ENCODE peak calls at places on chromosomes 3 and 15, in four cellular contexts. One of them, this sample, is unnamed.

GRCh38 chr3:32022947-32023346 is 41.4 kb downstream of the ZNF860 start:
- DNase-seq in body of pancreas: no peak
- DNase-seq in CD4-positive, CD25-positive, alpha-beta regulatory T cell: no peak
- DNase-seq in EH: no peak
- DNase-seq in this sample: no peak

GRCh38 chr3:194139085-194139976 is 3.4 kb downstream of the HES1 start:
- DNase-seq in body of pancreas: peak; percentile 27
- DNase-seq in CD4-positive, CD25-positive, alpha-beta regulatory T cell: no peak
- DNase-seq in EH: peak; percentile 92
- DNase-seq in this sample: peak; percentile 86

GRCh38 chr15:77419050-77419835 is 661 bp downstream of the PEAK1 start:
- DNase-seq in body of pancreas: peak; percentile 47
- DNase-seq in EH: peak; percentile 78
- DNase-seq in CD4-positive, CD25-positive, alpha-beta regulatory T cell: no peak
- DNase-seq in this sample: peak; percentile 58

GRCh38 chr3:182438398-182438797 is 354.9 kb upstream of the ATP11B start:
- DNase-seq in CD4-positive, CD25-positive, alpha-beta regulatory T cell: no peak
- DNase-seq in body of pancreas: no peak
- DNase-seq in EH: no peak
- DNase-seq in this sample: no peak

GRCh38 chr15:41561777-41562145 is 2.7 kb downstream of the TYRO3 start:
- DNase-seq in CD4-positive, CD25-positive, alpha-beta regulatory T cell: no peak
- DNase-seq in EH: peak; percentile 25
- DNase-seq in body of pancreas: peak; percentile 30
- DNase-seq in this sample: peak; percentile 74

GRCh38 chr3:52435246-52436101 is 9.4 kb downstream of the SEMA3G start:
- DNase-seq in CD4-positive, CD25-positive, alpha-beta regulatory T cell: no peak
- DNase-seq in EH: no peak
- DNase-seq in body of pancreas: no peak
- DNase-seq in this sample: no peak

GRCh38 chr15:100189319-100189718 is 152.5 kb downstream of the ADAMTS17 start:
- DNase-seq in CD4-positive, CD25-positive, alpha-beta regulatory T cell: no peak
- DNase-seq in body of pancreas: no peak
- DNase-seq in EH: no peak
- DNase-seq in this sample: no peak

GRCh38 chr15:38507570-38507969 is 53.6 kb downstream of the FAM98B start:
- DNase-seq in CD4-positive, CD25-positive, alpha-beta regulatory T cell: no peak
- DNase-seq in body of pancreas: no peak
- DNase-seq in EH: no peak
- DNase-seq in this sample: no peak

GRCh38 chr3:5252111-5252510 is 64.6 kb downstream of the EDEM1 start:
- DNase-seq in body of pancreas: no peak
- DNase-seq in EH: no peak
- DNase-seq in CD4-positive, CD25-positive, alpha-beta regulatory T cell: no peak
- DNase-seq in this sample: no peak

GRCh38 chr3:40313975-40314860 is 4.7 kb downstream of the EIF1B start:
- DNase-seq in CD4-positive, CD25-positive, alpha-beta regulatory T cell: no peak
- DNase-seq in body of pancreas: peak; percentile 31
- DNase-seq in EH: peak; percentile 20
- DNase-seq in this sample: no peak

GRCh38 chr3:107676469-107677309 is 153.9 kb downstream of the BBX start:
- DNase-seq in EH: peak; percentile 30
- DNase-seq in body of pancreas: no peak
- DNase-seq in CD4-positive, CD25-positive, alpha-beta regulatory T cell: peak; percentile 30
- DNase-seq in this sample: no peak

GRCh38 chr15:76203766-76204557 is 107.3 kb downstream of the ETFA start:
- DNase-seq in body of pancreas: no peak
- DNase-seq in CD4-positive, CD25-positive, alpha-beta regulatory T cell: no peak
- DNase-seq in EH: no peak
- DNase-seq in this sample: no peak

GRCh38 chr15:63502137-63502801 is 2.1 kb upstream of the USP3 start:
- DNase-seq in EH: no peak
- DNase-seq in body of pancreas: peak; percentile 56
- DNase-seq in CD4-positive, CD25-positive, alpha-beta regulatory T cell: no peak
- DNase-seq in this sample: no peak

GRCh38 chr3:50304601-50305000 is 1.2 kb upstream of the HYAL1 start:
- DNase-seq in body of pancreas: no peak
- DNase-seq in EH: no peak
- DNase-seq in CD4-positive, CD25-positive, alpha-beta regulatory T cell: no peak
- DNase-seq in this sample: no peak